ENCODE peak calls at places on chromosomes 13 and 19, in five cellular contexts. U is tibial artery, Y is substantia nigra, T is Panc1, Z is cardiac muscle cell. R is an unnamed sample.

GRCh38 chr13:35460061-35460460 is 16.4 kb downstream of the MAB21L1 start:
- DNase-seq in U (no peak), Y (no peak), Z (no peak), T (no peak), R (no peak)

GRCh38 chr13:62920181-62920580 is 1504.5 kb upstream of the PCDH20 start:
- DNase-seq in U (no peak), Z (no peak), T (no peak), Y (no peak), R (no peak)

GRCh38 chr19:19485161-19485997 is 30.0 kb downstream of the TSSK6 start:
- DNase-seq in U (no peak), Y (no peak), T (no peak), Z (no peak), R (no peak)

GRCh38 chr19:2171349-2172145 is 7.8 kb downstream of the DOT1L start:
- DNase-seq in Z (peak; percentile 71), U (no peak), T (no peak), Y (no peak), R (no peak)

GRCh38 chr13:30142502-30143211 is 164.7 kb downstream of the KATNAL1 start:
- DNase-seq in Y (no peak), U (no peak), Z (no peak), T (no peak), R (no peak)

GRCh38 chr19:18100710-18101109 is 3.1 kb downstream of the MAST3 start:
- DNase-seq in U (no peak), T (no peak), Y (peak; percentile 19), Z (peak; percentile 73), R (no peak)

GRCh38 chr19:5293607-5294089 is 47.0 kb downstream of the PTPRS start:
- DNase-seq in Y (no peak), U (no peak), T (no peak), Z (peak; percentile 76), R (no peak)

GRCh38 chr19:39518975-39519374 is 4.0 kb downstream of the SELENOV start:
- DNase-seq in Z (no peak), Y (no peak), T (no peak), U (no peak), R (no peak)

GRCh38 chr13:30362869-30363268 is 55.5 kb upstream of the KATNAL1 start:
- DNase-seq in Z (no peak), Y (no peak), T (no peak), U (no peak), R (no peak)

GRCh38 chr13:25901460-25902376 is 150.1 kb downstream of the SHISA2 start:
- DNase-seq in T (peak; percentile 18), U (no peak), Y (no peak), Z (no peak), R (no peak)

GRCh38 chr13:99151516-99151915 is 49.1 kb upstream of the UBAC2 start:
- DNase-seq in Z (no peak), T (no peak), Y (no peak), U (no peak), R (no peak)

GRCh38 chr19:12946092-12946845 is 607 bp downstream of the RAD23A start:
- DNase-seq in Y (peak; percentile 64), U (peak; percentile 68), T (no peak), Z (peak; percentile 91), R (no peak)

GRCh38 chr13:65292488-65292901 is 1937.6 kb downstream of the PCDH9 start:
- DNase-seq in T (no peak), U (no peak), Y (no peak), Z (peak; percentile 18), R (no peak)

GRCh38 chr19:21835810-21836444 is at the start of gene ZNF43:
- DNase-seq in Y (peak; percentile 90), T (peak; percentile 69), Z (peak; percentile 95), U (peak; percentile 98), R (peak; percentile 82)

GRCh38 chr13:59178344-59178743 is 985.4 kb downstream of the DIAPH3 start:
- DNase-seq in T (no peak), Z (peak; percentile 6), U (no peak), Y (no peak), R (no peak)

GRCh38 chr13:28528848-28529247 is 33.9 kb upstream of the FLT1 start:
- DNase-seq in T (no peak), U (no peak), Y (no peak), Z (no peak), R (no peak)

GRCh38 chr13:19632915-19633339 is 532 bp upstream of the MPHOSPH8 start:
- DNase-seq in T (no peak), U (no peak), Z (no peak), Y (no peak), R (no peak)

GRCh38 chr19:15177269-15178116 is 23.3 kb downstream of the NOTCH3 start:
- DNase-seq in T (no peak), Z (peak; percentile 92), U (peak; percentile 73), Y (peak; percentile 8), R (peak; percentile 29)

GRCh38 chr13:91017031-91017668 is 330.3 kb upstream of the MIR17HG start:
- DNase-seq in Z (peak; percentile 50), Y (no peak), U (no peak), T (peak; percentile 42), R (no peak)

GRCh38 chr19:1457031-1457739 is 7.3 kb downstream of the APC2 start:
- DNase-seq in T (no peak), Y (no peak), U (no peak), Z (no peak), R (no peak)

GRCh38 chr19:2315818-2316353 is 7.9 kb upstream of the LINGO3 start:
- DNase-seq in T (no peak), U (peak; percentile 66), Y (peak; percentile 58), Z (peak; percentile 80), R (peak; percentile 79)

GRCh38 chr13:107271226-107271625 is 703.3 kb upstream of the ARGLU1 start:
- DNase-seq in T (no peak), Z (no peak), U (no peak), Y (no peak), R (no peak)

GRCh38 chr13:27161980-27162379 is 9.6 kb downstream of the USP12 start:
- DNase-seq in T (no peak), U (no peak), Y (no peak), Z (no peak), R (no peak)

GRCh38 chr13:105363747-105364177 is 1171.7 kb downstream of the EFNB2 start:
- DNase-seq in T (no peak), Y (no peak), Z (no peak), U (no peak), R (no peak)

GRCh38 chr13:23081246-23081645 is 99.5 kb upstream of the SGCG start:
- DNase-seq in U (no peak), Z (no peak), Y (no peak), T (no peak), R (no peak)

GRCh38 chr19:57623091-57623490 is 9.0 kb downstream of the ZNF134 start:
- DNase-seq in U (no peak), Y (no peak), T (no peak), Z (no peak), R (no peak)

GRCh38 chr13:111329641-111330040 is 9.2 kb downstream of the TEX29 start:
- DNase-seq in U (peak; percentile 5), Z (no peak), Y (no peak), T (no peak), R (no peak)

GRCh38 chr13:28537149-28537548 is 42.2 kb upstream of the FLT1 start:
- DNase-seq in U (no peak), Z (no peak), Y (no peak), T (no peak), R (no peak)

GRCh38 chr19:18173054-18173571 is 500 bp upstream of the IFI30 start:
- DNase-seq in U (peak; percentile 78), Z (no peak), T (no peak), Y (peak; percentile 16), R (no peak)

GRCh38 chr19:32231020-32231419 is 114.4 kb upstream of the ZNF507 start:
- DNase-seq in Y (no peak), U (no peak), T (no peak), Z (no peak), R (no peak)

GRCh38 chr19:56639217-56639616 is 3.7 kb upstream of the SMIM17 start:
- DNase-seq in U (no peak), Y (no peak), Z (peak; percentile 46), T (no peak), R (no peak)

GRCh38 chr19:6739884-6740588 is 556 bp downstream of the TRIP10 start:
- DNase-seq in T (no peak), Z (peak; percentile 75), U (no peak), Y (no peak), R (no peak)

GRCh38 chr19:6743071-6743470 is 3.6 kb downstream of the TRIP10 start:
- DNase-seq in T (no peak), U (no peak), Y (no peak), Z (no peak), R (no peak)

GRCh38 chr19:6739390-6739883 is at the start of gene TRIP10:
- DNase-seq in Z (peak; percentile 94), T (no peak), Y (peak; percentile 69), U (peak; percentile 87), R (peak; percentile 27)

GRCh38 chr19:6738726-6739389 is 622 bp upstream of the TRIP10 start:
- DNase-seq in Z (peak; percentile 42), U (peak; percentile 57), T (no peak), Y (no peak), R (no peak)

GRCh38 chr19:6740589-6741348 is 1.3 kb downstream of the TRIP10 start:
- DNase-seq in T (no peak), Y (no peak), Z (peak; percentile 58), U (peak; percentile 60), R (no peak)
- H3K27ac ChIP-seq in T (peak overlapping the region; percentile 89), Y (peak overlapping the region; percentile 58), Z (peak overlapping the region; percentile 67), U (peak overlapping the region; percentile 97), R (peak overlapping the region; percentile 36)

GRCh38 chr19:50432658-50433057 is at the start of gene MYBPC2:
- DNase-seq in T (no peak), Y (no peak), U (no peak), Z (peak; percentile 17), R (no peak)

GRCh38 chr19:50430888-50431342 is 1.8 kb upstream of the MYBPC2 start:
- DNase-seq in Y (no peak), T (no peak), Z (no peak), U (no peak), R (no peak)

GRCh38 chr19:50433201-50434180 is 799 bp downstream of the MYBPC2 start:
- DNase-seq in U (no peak), T (no peak), Y (no peak), Z (no peak), R (no peak)

GRCh38 chr19:50432221-50432626 is 468 bp upstream of the MYBPC2 start:
- DNase-seq in Z (peak; percentile 60), U (no peak), T (no peak), Y (no peak), R (no peak)

GRCh38 chr19:50431343-50432220 is 1.1 kb upstream of the MYBPC2 start:
- DNase-seq in Y (peak; percentile 66), Z (peak; percentile 89), T (no peak), U (peak; percentile 65), R (peak; percentile 68)
- H3K27ac ChIP-seq in Y (peak overlapping the region; percentile 59), Z (no peak overlapping the region), T (no peak overlapping the region), U (peak overlapping the region; percentile 32), R (peak overlapping the region; percentile 4)

DNA sequence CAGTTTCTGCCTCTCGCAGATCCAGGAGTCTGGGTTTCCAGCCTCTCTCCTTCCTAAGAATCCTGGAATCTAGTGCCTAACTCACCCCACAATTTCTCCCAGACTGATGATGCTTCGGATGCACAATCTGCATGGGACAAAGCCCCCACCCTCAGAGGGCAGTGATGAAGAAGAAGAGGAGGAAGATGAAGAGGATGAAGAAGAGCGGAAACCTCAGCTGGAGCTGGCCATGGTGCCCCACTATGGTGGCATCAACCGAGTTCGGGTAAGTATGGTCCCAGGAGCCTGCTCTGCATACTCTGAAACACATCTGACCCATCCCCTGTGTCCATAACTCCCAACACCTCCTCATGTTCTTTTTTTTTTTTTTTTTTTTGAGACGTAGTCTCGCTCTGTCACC is 796 bp downstream of the GRWD1 start:
- DNase-seq in Y (no peak), T (no peak), Z (no peak), U (no peak), R (no peak)
- H3K27ac ChIP-seq in Y (no peak overlapping the region), T (peak overlapping the region; percentile 87), Z (peak overlapping the region; percentile 76), U (peak overlapping the region; percentile 83), R (no peak overlapping the region)

GRCh38 chr13:47897411-47898050 is 103.5 kb downstream of the SUCLA2 start:
- DNase-seq in T (no peak), Y (no peak), Z (no peak), U (no peak), R (no peak)
- H3K27ac ChIP-seq in T (no peak overlapping the region), Y (no peak overlapping the region), Z (no peak overlapping the region), U (no peak overlapping the region), R (no peak overlapping the region)